ENCODE peak calls at places on chromosomes 12 and 14, in five cellular contexts. One of them, this sample, is unnamed.

GRCh38 chr12:18141583-18141982 is 51.6 kb upstream of the RERGL start:
- DNase-seq in kidney epithelial cell: peak; percentile 32
- DNase-seq in progenitor cell of endocrine pancreas: no peak
- DNase-seq in endothelial cell: no peak
- DNase-seq in upper lobe of left lung: no peak
- DNase-seq in this sample: no peak

GRCh38 chr14:62138593-62138992 is 376.4 kb downstream of the SNAPC1 start:
- DNase-seq in endothelial cell: no peak
- DNase-seq in kidney epithelial cell: no peak
- DNase-seq in upper lobe of left lung: no peak
- DNase-seq in progenitor cell of endocrine pancreas: no peak
- DNase-seq in this sample: no peak

GRCh38 chr14:93049867-93050331 is 65.8 kb downstream of the ITPK1 start:
- DNase-seq in kidney epithelial cell: no peak
- DNase-seq in upper lobe of left lung: no peak
- DNase-seq in endothelial cell: peak; percentile 47
- DNase-seq in progenitor cell of endocrine pancreas: no peak
- DNase-seq in this sample: no peak

GRCh38 chr14:95831041-95831440 is 45.6 kb upstream of the TUNAR start:
- DNase-seq in kidney epithelial cell: no peak
- DNase-seq in endothelial cell: no peak
- DNase-seq in progenitor cell of endocrine pancreas: no peak
- DNase-seq in upper lobe of left lung: no peak
- DNase-seq in this sample: no peak

GRCh38 chr14:65599375-65599774 is 186.8 kb downstream of the FUT8 start:
- DNase-seq in endothelial cell: no peak
- DNase-seq in upper lobe of left lung: no peak
- DNase-seq in progenitor cell of endocrine pancreas: no peak
- DNase-seq in kidney epithelial cell: no peak
- DNase-seq in this sample: no peak

GRCh38 chr14:21505009-21505553 is 6.1 kb downstream of the METTL3 start:
- DNase-seq in endothelial cell: no peak
- DNase-seq in progenitor cell of endocrine pancreas: no peak
- DNase-seq in upper lobe of left lung: no peak
- DNase-seq in kidney epithelial cell: no peak
- DNase-seq in this sample: no peak

GRCh38 chr12:48185181-48185919 is 1.9 kb downstream of the CCDC184 start:
- DNase-seq in endothelial cell: no peak
- DNase-seq in upper lobe of left lung: no peak
- DNase-seq in kidney epithelial cell: no peak
- DNase-seq in progenitor cell of endocrine pancreas: no peak
- DNase-seq in this sample: peak; percentile 23

GRCh38 chr12:116604151-116604550 is 45.0 kb downstream of the MAP1LC3B2 start:
- DNase-seq in progenitor cell of endocrine pancreas: no peak
- DNase-seq in upper lobe of left lung: no peak
- DNase-seq in endothelial cell: no peak
- DNase-seq in kidney epithelial cell: no peak
- DNase-seq in this sample: no peak

GRCh38 chr14:101151930-101152310 is 248.4 kb upstream of the RTL1 start:
- DNase-seq in progenitor cell of endocrine pancreas: no peak
- DNase-seq in endothelial cell: no peak
- DNase-seq in kidney epithelial cell: no peak
- DNase-seq in upper lobe of left lung: no peak
- DNase-seq in this sample: no peak

GRCh38 chr14:97442363-97442762 is 645.2 kb downstream of the VRK1 start:
- DNase-seq in kidney epithelial cell: no peak
- DNase-seq in progenitor cell of endocrine pancreas: no peak
- DNase-seq in upper lobe of left lung: no peak
- DNase-seq in endothelial cell: no peak
- DNase-seq in this sample: no peak

GRCh38 chr12:3365416-3366385 is 125.3 kb upstream of the PRMT8 start:
- DNase-seq in progenitor cell of endocrine pancreas: peak; percentile 55
- DNase-seq in endothelial cell: peak; percentile 26
- DNase-seq in kidney epithelial cell: no peak
- DNase-seq in upper lobe of left lung: no peak
- DNase-seq in this sample: peak; percentile 68

GRCh38 chr12:127559349-127560040 is 707.5 kb upstream of the TMEM132C start:
- DNase-seq in upper lobe of left lung: peak; percentile 39
- DNase-seq in kidney epithelial cell: peak; percentile 80
- DNase-seq in progenitor cell of endocrine pancreas: no peak
- DNase-seq in endothelial cell: peak; percentile 4
- DNase-seq in this sample: peak; percentile 29

GRCh38 chr12:113647048-113647447 is 175.4 kb upstream of the LHX5 start:
- DNase-seq in progenitor cell of endocrine pancreas: no peak
- DNase-seq in kidney epithelial cell: no peak
- DNase-seq in endothelial cell: peak; percentile 40
- DNase-seq in upper lobe of left lung: no peak
- DNase-seq in this sample: peak; percentile 36

GRCh38 chr12:124466200-124467128 is 100.9 kb downstream of the NCOR2 start:
- DNase-seq in progenitor cell of endocrine pancreas: no peak
- DNase-seq in endothelial cell: no peak
- DNase-seq in kidney epithelial cell: no peak
- DNase-seq in upper lobe of left lung: peak; percentile 75
- DNase-seq in this sample: no peak

GRCh38 chr12:111298583-111299436 is 70.1 kb downstream of the PHETA1 start:
- DNase-seq in progenitor cell of endocrine pancreas: peak; percentile 57
- DNase-seq in upper lobe of left lung: peak; percentile 24
- DNase-seq in endothelial cell: peak; percentile 83
- DNase-seq in kidney epithelial cell: peak; percentile 4
- DNase-seq in this sample: peak; percentile 83

GRCh38 chr12:68495666-68496065 is 115.0 kb upstream of the RAP1B start:
- DNase-seq in upper lobe of left lung: no peak
- DNase-seq in endothelial cell: no peak
- DNase-seq in progenitor cell of endocrine pancreas: no peak
- DNase-seq in kidney epithelial cell: no peak
- DNase-seq in this sample: no peak

GRCh38 chr12:103503546-103504480 is 8.0 kb upstream of the C12orf42 start:
- DNase-seq in endothelial cell: peak; percentile 71
- DNase-seq in kidney epithelial cell: no peak
- DNase-seq in upper lobe of left lung: peak; percentile 38
- DNase-seq in progenitor cell of endocrine pancreas: peak; percentile 26
- DNase-seq in this sample: peak; percentile 46

GRCh38 chr14:28382460-28383220 is 383.9 kb upstream of the FOXG1 start:
- DNase-seq in kidney epithelial cell: peak; percentile 77
- DNase-seq in endothelial cell: no peak
- DNase-seq in upper lobe of left lung: no peak
- DNase-seq in progenitor cell of endocrine pancreas: no peak
- DNase-seq in this sample: no peak

GRCh38 chr14:24381363-24382102 is 13.5 kb downstream of the NFATC4 start:
- DNase-seq in upper lobe of left lung: no peak
- DNase-seq in kidney epithelial cell: no peak
- DNase-seq in progenitor cell of endocrine pancreas: no peak
- DNase-seq in endothelial cell: no peak
- DNase-seq in this sample: no peak

GRCh38 chr12:22712083-22712482 is 87.1 kb downstream of the ETNK1 start:
- DNase-seq in kidney epithelial cell: no peak
- DNase-seq in progenitor cell of endocrine pancreas: no peak
- DNase-seq in endothelial cell: no peak
- DNase-seq in upper lobe of left lung: no peak
- DNase-seq in this sample: no peak

GRCh38 chr12:124713436-124714082 is 146.1 kb upstream of the NCOR2 start:
- DNase-seq in kidney epithelial cell: peak; percentile 73
- DNase-seq in progenitor cell of endocrine pancreas: no peak
- DNase-seq in upper lobe of left lung: peak; percentile 47
- DNase-seq in endothelial cell: no peak
- DNase-seq in this sample: no peak

GRCh38 chr12:112716099-112717093 is 75.2 kb upstream of the RPH3A start:
- DNase-seq in kidney epithelial cell: no peak
- DNase-seq in progenitor cell of endocrine pancreas: no peak
- DNase-seq in endothelial cell: peak; percentile 27
- DNase-seq in upper lobe of left lung: no peak
- DNase-seq in this sample: peak; percentile 18

GRCh38 chr12:93808169-93808899 is 131.2 kb downstream of the CRADD start:
- DNase-seq in progenitor cell of endocrine pancreas: no peak
- DNase-seq in upper lobe of left lung: no peak
- DNase-seq in endothelial cell: no peak
- DNase-seq in kidney epithelial cell: no peak
- DNase-seq in this sample: no peak

GRCh38 chr12:101001669-101002068 is 207.1 kb downstream of the ANO4 start:
- DNase-seq in kidney epithelial cell: no peak
- DNase-seq in upper lobe of left lung: no peak
- DNase-seq in endothelial cell: no peak
- DNase-seq in progenitor cell of endocrine pancreas: no peak
- DNase-seq in this sample: no peak

GRCh38 chr14:36662543-36663403 is 1.1 kb downstream of the PAX9 start:
- DNase-seq in upper lobe of left lung: no peak
- DNase-seq in endothelial cell: peak; percentile 44
- DNase-seq in progenitor cell of endocrine pancreas: peak; percentile 28
- DNase-seq in kidney epithelial cell: no peak
- DNase-seq in this sample: peak; percentile 57

GRCh38 chr12:32870716-32871115 is 25.9 kb downstream of the PKP2 start:
- DNase-seq in progenitor cell of endocrine pancreas: no peak
- DNase-seq in upper lobe of left lung: no peak
- DNase-seq in kidney epithelial cell: no peak
- DNase-seq in endothelial cell: no peak
- DNase-seq in this sample: no peak

GRCh38 chr12:131045705-131046460 is 92.2 kb downstream of the ADGRD1 start:
- DNase-seq in upper lobe of left lung: no peak
- DNase-seq in kidney epithelial cell: no peak
- DNase-seq in progenitor cell of endocrine pancreas: no peak
- DNase-seq in endothelial cell: no peak
- DNase-seq in this sample: no peak

GRCh38 chr12:40620564-40621019 is 71.6 kb upstream of the CNTN1 start:
- DNase-seq in kidney epithelial cell: no peak
- DNase-seq in endothelial cell: no peak
- DNase-seq in progenitor cell of endocrine pancreas: no peak
- DNase-seq in upper lobe of left lung: no peak
- DNase-seq in this sample: no peak

GRCh38 chr14:66746316-66747006 is 238.5 kb downstream of the GPHN start:
- DNase-seq in kidney epithelial cell: peak; percentile 5
- DNase-seq in upper lobe of left lung: no peak
- DNase-seq in endothelial cell: peak; percentile 17
- DNase-seq in progenitor cell of endocrine pancreas: no peak
- DNase-seq in this sample: no peak

GRCh38 chr12:108576660-108577234 is 14.4 kb downstream of the ISCU start:
- DNase-seq in upper lobe of left lung: no peak
- DNase-seq in kidney epithelial cell: no peak
- DNase-seq in endothelial cell: no peak
- DNase-seq in progenitor cell of endocrine pancreas: no peak
- DNase-seq in this sample: no peak

GRCh38 chr12:119365451-119365850 is 30.9 kb downstream of the CCDC60 start:
- DNase-seq in progenitor cell of endocrine pancreas: no peak
- DNase-seq in upper lobe of left lung: no peak
- DNase-seq in endothelial cell: no peak
- DNase-seq in kidney epithelial cell: no peak
- DNase-seq in this sample: no peak

GRCh38 chr12:114166360-114166759 is 200.2 kb upstream of the RBM19 start:
- DNase-seq in progenitor cell of endocrine pancreas: peak; percentile 23
- DNase-seq in kidney epithelial cell: no peak
- DNase-seq in endothelial cell: peak; percentile 62
- DNase-seq in upper lobe of left lung: peak; percentile 22
- DNase-seq in this sample: peak; percentile 59

GRCh38 chr14:52015411-52016030 is 26.2 kb downstream of the RTRAF start:
- DNase-seq in endothelial cell: peak; percentile 54
- DNase-seq in progenitor cell of endocrine pancreas: no peak
- DNase-seq in upper lobe of left lung: no peak
- DNase-seq in kidney epithelial cell: no peak
- DNase-seq in this sample: peak; percentile 17

GRCh38 chr12:23954332-23954731 is 4.9 kb upstream of the SOX5 start:
- DNase-seq in kidney epithelial cell: no peak
- DNase-seq in upper lobe of left lung: no peak
- DNase-seq in progenitor cell of endocrine pancreas: no peak
- DNase-seq in endothelial cell: no peak
- DNase-seq in this sample: no peak

GRCh38 chr12:21676781-21677180 is 19.1 kb upstream of the LDHB start:
- DNase-seq in endothelial cell: no peak
- DNase-seq in kidney epithelial cell: no peak
- DNase-seq in upper lobe of left lung: no peak
- DNase-seq in progenitor cell of endocrine pancreas: no peak
- DNase-seq in this sample: no peak

DNA sequence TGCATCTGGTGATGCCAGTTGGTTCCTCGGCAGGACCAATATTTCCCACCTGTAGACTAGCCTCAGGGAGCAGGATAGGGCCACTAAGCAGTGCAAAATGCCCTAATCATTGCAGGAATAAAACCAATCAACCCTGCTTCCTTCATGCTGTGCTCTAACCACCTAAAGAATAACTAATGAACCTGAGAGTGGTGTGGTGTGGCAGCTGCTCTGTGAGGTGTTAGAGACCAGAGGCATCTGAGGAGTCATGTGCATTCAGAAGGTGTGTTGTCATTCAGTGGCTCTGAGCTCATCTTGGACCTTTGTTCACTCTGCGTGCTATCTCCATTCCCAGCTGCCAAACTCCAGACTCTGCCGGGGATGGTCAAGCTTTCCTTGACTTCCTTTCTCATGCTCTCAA is 136.7 kb upstream of the EGLN3 start:
- DNase-seq in progenitor cell of endocrine pancreas: no peak
- DNase-seq in upper lobe of left lung: no peak
- DNase-seq in endothelial cell: no peak
- DNase-seq in kidney epithelial cell: no peak
- DNase-seq in this sample: no peak
- TF ChIP-seq CTCF in progenitor cell of endocrine pancreas: no peak
- TF ChIP-seq CTCF in upper lobe of left lung: no peak
- TF ChIP-seq CTCF in endothelial cell: no peak
- TF ChIP-seq CTCF in kidney epithelial cell: no peak
- TF ChIP-seq CTCF in this sample: no peak

GRCh38 chr14:103031956-103032355 is 25.4 kb downstream of the CDC42BPB start:
- DNase-seq in kidney epithelial cell: no peak
- DNase-seq in upper lobe of left lung: no peak
- DNase-seq in endothelial cell: peak; percentile 29
- DNase-seq in progenitor cell of endocrine pancreas: no peak
- DNase-seq in this sample: no peak
- TF ChIP-seq CTCF in kidney epithelial cell: peak; percentile 41
- TF ChIP-seq CTCF in upper lobe of left lung: no peak
- TF ChIP-seq CTCF in endothelial cell: no peak
- TF ChIP-seq CTCF in progenitor cell of endocrine pancreas: peak; percentile 31
- TF ChIP-seq CTCF in this sample: no peak

DNA sequence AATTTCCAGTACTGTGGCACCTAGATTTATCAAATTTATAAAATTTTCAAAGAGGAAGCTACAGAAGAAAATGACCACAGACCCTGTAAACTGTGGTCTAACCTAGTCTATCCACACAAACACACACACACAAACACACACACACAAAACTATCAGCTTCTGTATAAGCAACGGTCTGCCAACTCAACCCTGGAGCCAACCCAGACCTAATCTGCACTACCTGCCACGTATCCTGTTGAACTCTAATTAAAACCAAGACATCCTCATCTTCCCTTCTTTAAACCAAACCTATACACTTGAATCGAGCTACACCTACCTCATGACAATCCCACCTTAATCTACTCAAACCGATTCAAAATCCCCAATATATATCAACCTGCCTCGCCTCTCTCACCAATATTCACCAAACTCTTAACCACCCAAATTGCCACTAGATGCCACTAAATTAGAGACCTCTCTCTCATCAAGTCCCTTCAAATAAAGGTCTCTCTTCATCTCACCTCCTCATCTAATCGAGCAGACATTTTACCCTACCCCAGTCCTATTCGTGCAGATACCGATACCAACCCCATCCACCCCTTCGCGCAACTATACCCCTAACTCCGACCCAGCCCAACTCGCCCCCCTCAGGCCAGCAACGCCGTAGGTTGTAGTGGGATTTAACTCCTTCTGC is 807 bp downstream of the ACIN1 start:
- DNase-seq in endothelial cell: peak; percentile 70
- DNase-seq in kidney epithelial cell: no peak
- DNase-seq in progenitor cell of endocrine pancreas: no peak
- DNase-seq in upper lobe of left lung: no peak
- DNase-seq in this sample: no peak
- TF ChIP-seq CTCF in endothelial cell: no peak
- TF ChIP-seq CTCF in kidney epithelial cell: peak; percentile 35
- TF ChIP-seq CTCF in progenitor cell of endocrine pancreas: peak; percentile 40
- TF ChIP-seq CTCF in upper lobe of left lung: no peak
- TF ChIP-seq CTCF in this sample: no peak

GRCh38 chr12:82595946-82596345 is 90.8 kb upstream of the TMTC2 start:
- DNase-seq in endothelial cell: no peak
- DNase-seq in kidney epithelial cell: no peak
- DNase-seq in upper lobe of left lung: no peak
- DNase-seq in progenitor cell of endocrine pancreas: no peak
- DNase-seq in this sample: no peak
- TF ChIP-seq CTCF in endothelial cell: no peak
- TF ChIP-seq CTCF in kidney epithelial cell: no peak
- TF ChIP-seq CTCF in upper lobe of left lung: no peak
- TF ChIP-seq CTCF in progenitor cell of endocrine pancreas: no peak
- TF ChIP-seq CTCF in this sample: no peak